ENCODE peak calls at places on chromosome 15, in nine cellular contexts. U, K, E, Y, H, C, I, T and F are unnamed samples.
A peak's percentile ranks its signal among the peaks of the same experiment; 100 is the strongest.

GRCh38 chr15:78061963-78062427 is 15.5 kb downstream of the TBC1D2B start:
- DNase-seq in I (peak; percentile 45), T (no peak), C (no peak), E (no peak), H (no peak), K (no peak), Y (peak; percentile 66), U (peak; percentile 82), F (no peak)

GRCh38 chr15:31609243-31609642 is 282.6 kb downstream of the KLF13 start:
- DNase-seq in H (no peak), E (no peak), Y (peak; percentile 20), U (no peak), I (no peak), K (peak; percentile 58), C (no peak), T (no peak), F (no peak)

GRCh38 chr15:99615460-99615859 is 49.7 kb downstream of the MEF2A start:
- DNase-seq in K (no peak), U (no peak), C (no peak), I (no peak), E (no peak), Y (no peak), H (no peak), T (no peak), F (no peak)

GRCh38 chr15:52524223-52525136 is 4.2 kb downstream of the MYO5A start:
- DNase-seq in Y (no peak), K (no peak), U (no peak), C (no peak), T (no peak), E (no peak), I (no peak), H (no peak), F (no peak)

GRCh38 chr15:68578960-68579935 is at the start of gene CORO2B:
- DNase-seq in C (no peak), H (peak; percentile 20), K (peak; percentile 88), E (peak; percentile 77), T (no peak), Y (peak; percentile 63), U (no peak), I (peak; percentile 65), F (no peak)

GRCh38 chr15:43232289-43232874 is 11.6 kb upstream of the EPB42 start:
- DNase-seq in K (no peak), H (no peak), I (no peak), U (no peak), T (no peak), C (no peak), E (no peak), Y (no peak), F (no peak)

GRCh38 chr15:57518779-57519410 is 72.8 kb upstream of the MYZAP start:
- DNase-seq in H (no peak), Y (no peak), I (no peak), E (no peak), U (no peak), C (no peak), T (no peak), K (no peak), F (no peak)

GRCh38 chr15:87045741-87046140 is 966.1 kb downstream of the AGBL1 start:
- DNase-seq in I (no peak), C (no peak), U (no peak), H (no peak), Y (peak; percentile 51), K (no peak), T (no peak), E (no peak), F (no peak)

GRCh38 chr15:52528465-52529288 is at the start of gene MYO5A:
- DNase-seq in K (peak; percentile 90), H (peak; percentile 74), E (peak; percentile 92), U (peak; percentile 86), T (peak; percentile 84), Y (peak; percentile 69), I (peak; percentile 91), C (no peak), F (peak; percentile 83)

GRCh38 chr15:82663186-82663600 is 16.0 kb upstream of the CPEB1 start:
- DNase-seq in E (peak; percentile 90), I (peak; percentile 58), K (peak; percentile 93), U (peak; percentile 65), T (no peak), H (peak; percentile 52), C (no peak), Y (peak; percentile 33), F (no peak)

GRCh38 chr15:31062965-31063355 is 38.6 kb downstream of the TRPM1 start:
- DNase-seq in I (no peak), U (no peak), T (no peak), H (no peak), C (no peak), Y (no peak), E (no peak), K (no peak), F (no peak)

GRCh38 chr15:101256756-101257155 is 4.9 kb upstream of the CHSY1 start:
- DNase-seq in K (peak; percentile 38), Y (no peak), T (no peak), I (peak; percentile 34), E (no peak), U (peak; percentile 48), H (no peak), C (no peak), F (no peak)
- TF ChIP-seq CTCF in K (peak; percentile 67), Y (peak; percentile 30), T (no peak), I (peak; percentile 83), E (peak; percentile 46), U (peak; percentile 62), H (no peak), C (peak; percentile 40), F (no peak)

DNA sequence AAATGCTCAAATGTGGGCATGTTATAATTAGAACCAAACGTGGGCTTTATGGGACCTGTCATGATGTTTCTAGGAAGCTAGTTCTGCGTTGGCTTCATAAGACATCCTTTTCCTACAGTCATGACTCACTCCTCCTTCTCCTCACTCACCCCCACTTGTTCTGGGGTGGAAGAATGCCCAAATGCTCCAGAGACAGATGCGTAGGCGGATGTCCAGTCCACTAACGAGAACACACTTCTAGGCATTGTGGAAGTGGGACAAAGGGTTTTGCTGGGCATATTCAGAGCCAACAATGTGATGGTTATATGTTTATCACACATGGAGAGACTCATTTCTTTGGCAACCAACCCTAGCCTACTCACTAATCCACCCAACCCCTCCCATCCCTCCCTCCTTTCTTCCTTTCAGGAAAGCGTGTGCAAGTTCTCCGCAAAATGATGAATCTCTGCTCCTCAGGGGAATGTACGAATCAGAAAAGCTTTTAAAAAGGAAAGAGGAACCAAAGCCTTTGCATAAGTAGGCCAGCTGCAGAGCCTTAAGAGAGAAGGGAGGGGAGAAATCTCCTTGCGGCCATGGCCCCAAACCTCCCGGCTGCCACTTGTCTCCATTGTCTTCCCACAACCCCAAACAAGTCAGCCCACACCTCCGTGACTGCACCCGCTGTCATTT is 123.0 kb upstream of the SPRED1 start:
- DNase-seq in K (no peak), E (peak; percentile 50), T (peak; percentile 95), I (peak; percentile 66), U (peak; percentile 44), Y (peak; percentile 100), H (peak; percentile 82), C (peak; percentile 98), F (peak; percentile 88)
- H3K4me3 ChIP-seq in K (no peak overlapping the region), E (no peak overlapping the region), T (peak overlapping the region; percentile 25), I (peak overlapping the region; percentile 26), U (peak overlapping the region; percentile 47), Y (peak overlapping the region; percentile 42), H (no peak overlapping the region), C (peak overlapping the region; percentile 52), F (peak overlapping the region; percentile 63)

DNA sequence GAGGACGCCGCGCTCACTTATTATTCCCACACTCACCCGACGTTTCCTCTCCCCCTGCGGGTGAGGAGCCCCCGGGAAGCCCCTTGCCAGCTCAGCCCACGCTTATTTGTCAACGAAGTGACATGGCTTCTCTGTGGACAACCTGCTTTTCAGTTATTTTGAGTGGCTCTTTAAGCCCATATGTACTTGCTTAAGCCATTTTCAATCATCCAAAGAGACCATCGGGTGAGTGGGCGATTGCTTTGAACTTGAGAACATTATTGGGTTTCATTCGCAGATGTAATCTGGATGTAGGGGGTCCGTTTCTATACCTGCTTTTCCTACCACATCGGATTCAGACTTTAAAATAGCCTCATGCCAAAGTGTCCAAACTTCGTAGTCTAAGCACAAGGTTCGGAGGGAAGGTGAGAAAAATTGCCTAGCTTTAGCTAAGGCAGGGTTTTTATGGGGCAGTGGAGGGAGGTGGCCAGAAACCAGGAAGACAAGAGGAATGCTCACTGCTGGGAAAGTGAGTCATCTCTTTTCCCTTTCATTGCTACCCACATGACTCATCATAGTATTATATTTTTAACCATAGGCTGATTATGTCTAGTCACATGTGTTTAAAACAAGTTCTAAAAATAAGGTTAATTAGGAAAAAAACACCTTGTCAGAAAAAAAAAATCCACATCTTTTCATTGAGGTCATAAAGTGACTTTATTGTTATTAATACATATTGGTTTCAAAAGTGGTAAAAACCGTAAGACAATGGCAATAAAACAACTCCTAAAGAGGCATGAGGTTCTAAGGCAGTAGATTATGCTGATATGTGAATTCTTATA is 773.1 kb upstream of the NR2F2 start:
- DNase-seq in E (no peak), U (no peak), H (no peak), K (no peak), Y (peak; percentile 96), T (no peak), C (peak; percentile 61), I (no peak), F (no peak)
- H3K27ac ChIP-seq in E (no peak overlapping the region), U (no peak overlapping the region), H (no peak overlapping the region), K (peak overlapping the region; percentile 76), Y (peak overlapping the region; percentile 66), T (peak overlapping the region; percentile 49), C (peak overlapping the region; percentile 67), I (no peak overlapping the region), F (peak overlapping the region; percentile 66)

GRCh38 chr15:95019907-95020306 is 788.5 kb downstream of the MCTP2 start:
- DNase-seq in I (no peak), H (no peak), E (no peak), Y (peak; percentile 44), T (no peak), C (no peak), U (no peak), K (no peak), F (no peak)

GRCh38 chr15:95025924-95026728 is 794.8 kb downstream of the MCTP2 start:
- DNase-seq in C (peak; percentile 33), K (peak; percentile 89), I (peak; percentile 19), H (peak; percentile 19), Y (peak; percentile 39), U (peak; percentile 67), E (peak; percentile 79), T (peak; percentile 65), F (no peak)

GRCh38 chr15:95021816-95022215 is 790.5 kb downstream of the MCTP2 start:
- DNase-seq in U (no peak), H (no peak), T (no peak), Y (no peak), I (no peak), E (no peak), C (no peak), K (no peak), F (no peak)

GRCh38 chr15:95018888-95019545 is 787.7 kb downstream of the MCTP2 start:
- DNase-seq in T (no peak), E (no peak), U (peak; percentile 52), K (peak; percentile 47), H (no peak), C (peak; percentile 52), Y (peak; percentile 92), I (no peak), F (no peak)

DNA sequence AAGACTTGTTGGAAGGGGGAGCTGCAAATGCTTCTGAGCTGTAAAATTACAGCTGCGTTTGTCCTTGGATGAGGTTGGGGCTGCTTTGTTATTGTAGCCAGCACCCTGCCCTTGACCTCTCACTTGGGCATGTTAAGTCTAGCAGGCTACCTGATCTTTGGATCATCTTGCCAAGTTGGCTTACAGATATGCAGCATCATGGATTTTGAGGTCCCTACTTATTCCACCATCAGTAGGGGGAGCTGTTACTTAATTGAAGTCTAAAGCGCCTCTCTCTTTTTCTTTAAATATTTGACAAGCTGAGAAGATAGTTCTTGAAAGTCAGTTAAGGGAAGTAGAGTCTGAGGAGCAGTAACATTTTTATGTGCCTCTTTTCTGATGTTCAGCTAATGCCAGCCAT is 793.0 kb downstream of the MCTP2 start:
- DNase-seq in Y (peak; percentile 45), K (peak; percentile 47), H (no peak), E (peak; percentile 71), C (peak; percentile 7), I (peak; percentile 19), U (peak; percentile 46), T (no peak), F (no peak)
- TF ChIP-seq CTCF in Y (peak; percentile 56), K (peak; percentile 75), H (no peak), E (peak; percentile 74), C (peak; percentile 67), I (peak; percentile 71), U (peak; percentile 49), T (no peak), F (no peak)